ENCODE peak calls at places on chromosome 10, in four cellular contexts. A, P, K and B are unnamed samples.

GRCh38 chr10:17335065-17335464 is 107.0 kb downstream of the VIM start:
- DNase-seq in K (no peak), P (no peak), A (no peak), B (no peak)

GRCh38 chr10:6347391-6347951 is 144.7 kb downstream of the PFKFB3 start:
- DNase-seq in A (no peak), K (no peak), P (no peak), B (no peak)

GRCh38 chr10:122352817-122353525 is 21.5 kb upstream of the PLEKHA1 start:
- DNase-seq in P (no peak), K (no peak), A (peak), B (peak)

GRCh38 chr10:54613162-54613561 is 187.9 kb downstream of the PCDH15 start:
- DNase-seq in A (no peak), P (no peak), K (no peak), B (no peak)

GRCh38 chr10:91864744-91865143 is 44.5 kb downstream of the FGFBP3 start:
- DNase-seq in K (no peak), P (no peak), A (no peak), B (no peak)

GRCh38 chr10:89202033-89202425 is 5.1 kb downstream of the CH25H start:
- DNase-seq in K (no peak), P (no peak), A (no peak), B (no peak)

GRCh38 chr10:21191512-21191911 is 294.4 kb upstream of the NEBL start:
- DNase-seq in P (no peak), K (no peak), A (no peak), B (no peak)

GRCh38 chr10:132482090-132482489 is 55.5 kb upstream of the INPP5A start:
- DNase-seq in A (peak), P (no peak), K (no peak), B (no peak)

GRCh38 chr10:38147686-38148085 is 53.5 kb downstream of the ZNF37A start:
- DNase-seq in A (no peak), K (no peak), P (no peak), B (no peak)

GRCh38 chr10:63376560-63377304 is 89.0 kb downstream of the JMJD1C start:
- DNase-seq in A (no peak), K (no peak), P (no peak), B (no peak)

GRCh38 chr10:2137549-2138174 is 400.3 kb upstream of the ADARB2 start:
- DNase-seq in A (peak), P (peak), K (peak), B (no peak)

GRCh38 chr10:78952686-78953085 is 116.1 kb upstream of the ZMIZ1 start:
- DNase-seq in P (no peak), K (no peak), A (no peak), B (no peak)

GRCh38 chr10:98261436-98262277 is 6.3 kb downstream of the LOXL4 start:
- DNase-seq in P (no peak), K (no peak), A (no peak), B (no peak)

GRCh38 chr10:86888585-86889381 is 68.6 kb downstream of the MMRN2 start:
- DNase-seq in K (peak), P (no peak), A (no peak), B (no peak)

GRCh38 chr10:51047857-51048256 is 26.4 kb upstream of the PRKG1 start:
- DNase-seq in A (no peak), K (no peak), P (no peak), B (no peak)

GRCh38 chr10:75438275-75438674 is 6.9 kb downstream of the LRMDA start:
- DNase-seq in P (no peak), A (peak), K (no peak), B (no peak)

GRCh38 chr10:132419631-132420468 is 22.9 kb downstream of the PWWP2B start:
- DNase-seq in P (no peak), K (no peak), A (no peak), B (peak)

GRCh38 chr10:82683989-82684388 is 809.0 kb downstream of the NRG3 start:
- DNase-seq in K (no peak), P (no peak), A (no peak), B (peak)

DNA sequence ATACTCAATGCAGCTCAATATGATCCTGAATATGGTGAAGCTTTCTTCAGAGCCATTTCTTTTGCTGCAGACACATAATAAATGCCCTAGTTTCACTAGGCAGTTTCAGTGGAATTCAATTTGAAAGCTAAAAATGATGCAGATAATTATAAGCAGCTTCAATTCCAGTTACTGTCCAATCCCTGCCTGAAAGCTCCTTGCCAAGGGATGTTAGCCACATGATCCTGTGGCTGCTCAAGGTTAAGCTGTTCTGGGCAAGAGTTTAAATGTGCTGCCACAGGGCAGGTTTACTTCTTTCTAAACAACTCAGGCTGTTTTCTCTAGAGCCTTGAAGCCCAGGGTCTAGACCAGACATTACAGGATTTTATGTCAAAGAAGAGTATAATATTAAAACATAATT is 805.7 kb downstream of the NRG3 start:
- DNase-seq in A (no peak), P (no peak), K (no peak), B (peak)
- TF ChIP-seq FOXJ3 in A (no peak), P (no peak), K (no peak), B (no peak)

DNA sequence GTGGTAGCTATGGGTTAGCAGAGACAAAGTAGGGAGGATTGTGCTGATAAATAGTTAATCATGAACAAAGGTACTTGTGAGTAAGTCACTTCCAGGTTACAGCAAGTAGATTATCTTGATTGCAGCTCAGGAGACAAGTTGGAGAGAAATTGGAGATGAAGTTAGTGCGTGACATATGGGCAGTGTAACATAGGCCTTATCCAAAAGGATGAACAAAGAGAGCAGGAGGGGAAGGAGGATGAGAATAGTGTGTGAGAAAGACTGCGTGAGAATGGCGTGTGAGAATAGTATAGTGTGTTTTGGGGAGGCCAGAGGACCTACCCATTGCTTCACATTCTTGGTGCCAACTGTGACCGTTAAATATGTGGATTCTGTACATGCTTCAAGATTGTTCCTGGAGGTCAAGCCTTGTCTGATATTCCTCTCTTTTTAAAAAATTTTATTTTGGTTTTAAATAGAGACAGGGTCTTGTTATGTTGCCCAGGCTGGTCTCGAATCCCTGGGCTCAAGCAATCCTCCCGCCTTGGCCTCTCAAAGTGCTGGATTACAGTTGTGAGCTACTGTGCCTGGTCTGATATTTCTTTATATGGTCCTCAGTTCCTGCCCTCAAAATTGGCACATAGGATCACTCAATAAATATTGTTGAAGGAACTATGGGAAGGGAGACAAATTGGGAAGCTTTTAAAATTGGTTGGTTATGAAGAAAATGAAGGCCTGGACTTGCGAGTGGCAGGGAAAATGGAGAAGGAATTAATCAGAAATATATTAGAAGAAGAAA is 3.2 kb downstream of the VCL start:
- DNase-seq in A (no peak), P (no peak), K (no peak), B (no peak)
- TF ChIP-seq FOXJ3 in A (no peak), P (no peak), K (no peak), B (no peak)

DNA sequence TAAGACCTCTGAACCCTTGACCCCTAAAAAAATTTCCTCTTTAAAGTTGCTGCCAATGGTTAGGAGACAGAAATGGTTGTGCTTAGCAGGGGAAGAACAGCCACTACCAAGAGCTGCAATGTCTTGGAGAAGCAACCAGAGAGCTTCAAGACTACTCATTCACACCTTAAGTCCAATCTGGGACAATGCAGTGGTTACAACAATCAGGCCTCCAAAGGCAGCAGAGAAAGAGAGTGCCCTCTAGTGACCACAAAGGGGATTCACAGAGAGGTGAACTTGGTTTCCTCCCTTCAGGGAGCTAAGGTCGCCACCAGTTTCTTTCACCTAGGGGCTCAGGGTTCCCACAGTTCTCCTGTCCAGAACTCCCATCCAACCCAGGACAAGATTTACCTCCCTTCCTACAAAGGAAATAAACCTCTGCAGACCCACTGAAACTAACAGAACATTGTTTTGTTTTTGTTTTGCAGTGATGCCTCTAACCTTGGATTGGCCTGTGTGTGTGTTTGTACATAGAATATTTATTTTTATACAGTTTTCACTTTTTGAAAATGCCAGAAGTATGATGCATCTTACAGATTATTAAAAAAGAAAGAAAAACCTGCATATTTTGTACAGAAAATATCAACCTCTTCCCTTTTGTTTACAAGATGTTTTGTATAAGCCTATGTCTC is 94.3 kb upstream of the MACROH2A2 start:
- DNase-seq in K (peak), A (peak), P (peak), B (peak)
- TF ChIP-seq FOXJ3 in K (no peak), A (no peak), P (no peak), B (no peak)

GRCh38 chr10:119090026-119090808 is 9.6 kb upstream of the EIF3A start:
- DNase-seq in P (no peak), K (no peak), A (no peak), B (no peak)
- TF ChIP-seq FOXJ3 in P (no peak), K (no peak), A (no peak), B (no peak)